ENCODE peak calls at places on chromosomes 11 and 22, in four cellular contexts. One of them, this sample, is unnamed.

GRCh38 chr11:11463397-11463796 is 110.3 kb upstream of the CSNK2A3 start:
- DNase-seq in fibroblast of pulmonary artery: no peak
- DNase-seq in AG10803: peak
- DNase-seq in LoVo: no peak
- DNase-seq in this sample: no peak

GRCh38 chr22:27515091-27515523 is 286.4 kb downstream of the MN1 start:
- DNase-seq in fibroblast of pulmonary artery: no peak
- DNase-seq in AG10803: peak
- DNase-seq in LoVo: no peak
- DNase-seq in this sample: no peak

GRCh38 chr22:37972527-37972926 is 11.8 kb downstream of the SOX10 start:
- DNase-seq in fibroblast of pulmonary artery: peak
- DNase-seq in AG10803: no peak
- DNase-seq in LoVo: no peak
- DNase-seq in this sample: no peak

GRCh38 chr11:67698247-67698646 is 23.8 kb upstream of the ALDH3B2 start:
- DNase-seq in fibroblast of pulmonary artery: no peak
- DNase-seq in AG10803: no peak
- DNase-seq in LoVo: no peak
- DNase-seq in this sample: no peak

GRCh38 chr22:20089226-20089976 is 9.4 kb downstream of the DGCR8 start:
- DNase-seq in fibroblast of pulmonary artery: no peak
- DNase-seq in AG10803: no peak
- DNase-seq in LoVo: no peak
- DNase-seq in this sample: no peak

GRCh38 chr22:26592368-26593015 is 2.6 kb upstream of the TPST2 start:
- DNase-seq in fibroblast of pulmonary artery: no peak
- DNase-seq in AG10803: no peak
- DNase-seq in LoVo: no peak
- DNase-seq in this sample: peak

GRCh38 chr11:36688892-36689291 is 90.9 kb upstream of the RAG2 start:
- DNase-seq in fibroblast of pulmonary artery: no peak
- DNase-seq in AG10803: no peak
- DNase-seq in LoVo: no peak
- DNase-seq in this sample: no peak

GRCh38 chr11:96279421-96280290 is 63.3 kb downstream of the MAML2 start:
- DNase-seq in fibroblast of pulmonary artery: peak
- DNase-seq in AG10803: peak
- DNase-seq in LoVo: peak
- DNase-seq in this sample: no peak

This sample was measured in GDM1.